ENCODE peak calls at places on chromosomes 16 and 17, in six cellular contexts. F is WTC11, V is K562, Y is H1, Z is HepG2, R is GM12878. T is an unnamed sample.

GRCh38 chr16:10750793-10751192 is 7.2 kb downstream of the NUBP1 start:
- DNase-seq in V (no peak), R (no peak), F (no peak), Y (no peak), Z (no peak), T (no peak)

GRCh38 chr16:68200120-68200783 is 35.7 kb downstream of the ESRP2 start:
- DNase-seq in F (no peak), V (no peak), R (no peak), Z (no peak), Y (no peak), T (no peak)

GRCh38 chr16:49462356-49462988 is 88.9 kb downstream of the C16orf78 start:
- DNase-seq in Y (no peak), R (no peak), F (no peak), V (no peak), Z (no peak), T (no peak)

GRCh38 chr17:73200476-73200875 is 7.6 kb downstream of the COG1 start:
- DNase-seq in F (no peak), V (no peak), Z (no peak), Y (no peak), R (no peak), T (no peak)

GRCh38 chr17:59963738-59964454 is 644 bp downstream of the RNFT1 start:
- DNase-seq in Z (peak), R (no peak), F (no peak), V (peak), Y (no peak), T (peak)

GRCh38 chr17:65265276-65265675 is 128.1 kb downstream of the RGS9 start:
- DNase-seq in V (no peak), Y (no peak), Z (no peak), F (no peak), R (no peak), T (no peak)

GRCh38 chr17:74990581-74991105 is 3.2 kb downstream of the CDR2L start:
- DNase-seq in Z (no peak), R (no peak), F (no peak), Y (no peak), V (no peak), T (no peak)

GRCh38 chr17:32927201-32927723 is 691 bp upstream of the TMEM98 start:
- DNase-seq in R (no peak), Z (peak), F (no peak), V (no peak), Y (no peak), T (no peak)

GRCh38 chr16:15899538-15900100 is 11.2 kb upstream of the CEP20 start:
- DNase-seq in Z (peak), V (peak), Y (no peak), F (no peak), R (peak), T (no peak)

GRCh38 chr16:77496934-77497333 is 62.1 kb upstream of the ADAMTS18 start:
- DNase-seq in R (no peak), V (no peak), Y (no peak), Z (no peak), F (no peak), T (no peak)

GRCh38 chr17:36901506-36901905 is 35.8 kb upstream of the LHX1 start:
- DNase-seq in Z (peak), R (no peak), Y (peak), V (no peak), F (peak), T (peak)

GRCh38 chr16:3013491-3013951 is 798 bp downstream of the CLDN9 start:
- DNase-seq in R (no peak), Y (no peak), F (no peak), V (no peak), Z (no peak), T (peak)

GRCh38 chr16:48913384-48913783 is 303.4 kb upstream of the N4BP1 start:
- DNase-seq in F (no peak), Z (peak), V (no peak), R (no peak), Y (no peak), T (no peak)

GRCh38 chr17:80755650-80756405 is 211.2 kb downstream of the RPTOR start:
- DNase-seq in Z (no peak), F (peak), V (peak), R (no peak), Y (no peak), T (peak)

GRCh38 chr17:7717756-7718350 is 309 bp downstream of the DNAH2 start:
- DNase-seq in Y (no peak), V (no peak), F (no peak), R (no peak), Z (no peak), T (peak)
- TF ChIP-seq CREB1 in Y (no peak), V (no peak), F (no peak), R (no peak), Z (no peak), T (no peak)

GRCh38 chr16:86667035-86667434 is 88.7 kb downstream of the FOXL1 start:
- DNase-seq in R (no peak), F (no peak), V (no peak), Y (no peak), Z (no peak), T (no peak)

GRCh38 chr16:86665929-86666328 is 87.6 kb downstream of the FOXL1 start:
- DNase-seq in R (no peak), Z (no peak), F (no peak), Y (no peak), V (no peak), T (no peak)

GRCh38 chr16:86669285-86669805 is 91.0 kb downstream of the FOXL1 start:
- DNase-seq in Y (no peak), F (no peak), Z (no peak), V (no peak), R (no peak), T (no peak)

GRCh38 chr16:86669937-86670772 is 91.8 kb downstream of the FOXL1 start:
- DNase-seq in Z (no peak), Y (no peak), R (no peak), F (no peak), V (no peak), T (no peak)

GRCh38 chr16:86668136-86668535 is 89.8 kb downstream of the FOXL1 start:
- DNase-seq in Y (no peak), R (no peak), F (peak), Z (no peak), V (no peak), T (peak)
- TF ChIP-seq CREB1 in Y (no peak), R (no peak), F (no peak), Z (no peak), V (no peak), T (no peak)

GRCh38 chr16:12507366-12507765 is 296.3 kb downstream of the CPPED1 start:
- DNase-seq in Y (no peak), F (no peak), Z (no peak), R (no peak), V (no peak), T (no peak)
- TF ChIP-seq CREB1 in Y (no peak), F (no peak), Z (no peak), R (no peak), V (no peak), T (no peak)

DNA sequence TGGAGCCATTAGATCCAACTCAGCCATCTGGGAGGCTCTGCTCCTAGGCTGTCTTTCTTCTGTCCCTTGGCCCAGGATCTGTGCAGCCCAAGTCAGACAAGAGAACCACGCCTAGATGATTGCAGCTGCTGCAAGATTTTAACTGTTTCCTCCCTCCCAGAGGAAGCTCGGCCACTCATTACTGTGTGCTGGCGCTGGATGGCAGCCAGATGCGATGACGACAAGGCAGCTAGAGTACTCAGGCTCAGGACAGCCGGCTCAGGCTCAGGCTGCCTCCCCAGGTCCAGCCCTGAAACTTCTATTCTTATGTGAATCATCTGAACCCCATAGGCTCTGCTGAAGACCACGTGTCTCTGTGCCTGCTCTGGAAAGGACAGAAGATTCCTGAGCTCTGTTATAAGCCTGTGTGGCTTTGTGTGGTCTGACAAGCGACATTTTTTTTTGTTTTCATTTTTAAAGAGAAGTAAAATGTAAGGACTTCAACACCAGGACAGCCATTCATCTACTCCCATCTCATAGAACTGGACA is 32.1 kb upstream of the FBXW10B start:
- DNase-seq in Z (peak), V (peak), R (peak), Y (peak), F (peak), T (peak)
- TF ChIP-seq CREB1 in Z (no peak), V (peak), R (peak), Y (no peak), F (no peak), T (no peak)

DNA sequence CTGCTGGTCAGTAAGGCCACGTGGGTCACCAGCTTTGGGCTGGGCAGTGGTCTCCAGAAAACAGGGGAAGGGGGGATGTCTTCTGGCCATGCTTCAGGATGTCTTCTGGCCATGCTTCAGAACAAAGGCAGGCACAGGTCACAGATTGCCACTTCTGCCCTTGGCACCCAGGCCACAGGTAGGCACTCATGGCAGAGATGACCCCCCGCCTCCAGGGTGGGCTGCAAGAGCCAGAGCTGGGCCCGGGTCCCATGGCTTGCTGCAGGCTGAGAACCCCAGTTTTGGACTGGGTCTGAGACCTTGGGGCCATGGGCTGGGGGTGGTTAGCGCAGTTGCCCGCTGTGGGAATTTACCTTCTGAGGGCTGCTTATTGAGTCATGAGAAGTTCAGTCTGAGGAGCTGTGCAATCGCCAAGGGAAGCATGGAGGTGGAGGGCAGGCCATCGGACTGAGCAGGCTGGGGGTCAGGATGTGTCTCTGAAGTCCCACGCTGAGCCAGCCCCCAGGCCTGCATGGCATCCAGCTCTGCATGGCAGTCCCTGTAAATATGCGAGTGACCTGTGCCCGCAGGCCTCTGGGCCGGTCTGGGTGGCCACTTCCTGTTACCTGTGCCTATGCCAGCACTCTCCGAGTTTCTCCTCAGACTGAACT is 1.6 kb downstream of the ANKRD13B start:
- DNase-seq in Z (no peak), F (no peak), R (no peak), Y (no peak), V (no peak), T (no peak)
- TF ChIP-seq CREB1 in Z (no peak), F (no peak), R (no peak), Y (no peak), V (no peak), T (no peak)